ENCODE peak calls at places on chromosome 2, in nine cellular contexts. Q, X, O, Z, V, I, B, F and J are unnamed samples.

GRCh38 chr2:172888704-172889103 is 153.1 kb downstream of the RAPGEF4 start:
- DNase-seq in B (no peak), F (no peak), Z (peak), X (no peak), Q (no peak), O (no peak), I (no peak), V (no peak), J (no peak)

GRCh38 chr2:158291544-158292175 is 164.9 kb downstream of the CCDC148 start:
- DNase-seq in V (no peak), Z (no peak), O (no peak), B (no peak), I (no peak), F (no peak), Q (no peak), X (no peak), J (peak)

GRCh38 chr2:71224457-71224856 is 2.4 kb downstream of the PAIP2B start:
- DNase-seq in B (no peak), I (no peak), Q (no peak), X (no peak), O (no peak), V (no peak), F (no peak), Z (no peak), J (no peak)

GRCh38 chr2:185970148-185970852 is 231.7 kb downstream of the FSIP2 start:
- DNase-seq in V (no peak), I (peak), O (no peak), B (no peak), F (no peak), Q (peak), X (no peak), Z (no peak), J (peak)

GRCh38 chr2:163641986-163642385 is 93.8 kb downstream of the FIGN start:
- DNase-seq in V (no peak), Z (peak), I (peak), F (no peak), B (no peak), Q (no peak), X (no peak), O (no peak), J (no peak)

GRCh38 chr2:148177559-148177958 is 156.7 kb downstream of the MBD5 start:
- DNase-seq in Z (no peak), B (no peak), F (no peak), V (no peak), Q (no peak), I (no peak), O (no peak), X (no peak), J (no peak)

GRCh38 chr2:197327073-197327775 is 16.6 kb upstream of the ANKRD44 start:
- DNase-seq in O (no peak), I (peak), V (no peak), F (no peak), Q (no peak), Z (no peak), X (no peak), B (no peak), J (no peak)

GRCh38 chr2:237904806-237905599 is 45.6 kb downstream of the RAMP1 start:
- DNase-seq in F (no peak), I (peak), Z (peak), V (peak), Q (peak), B (peak), X (peak), O (no peak), J (no peak)

GRCh38 chr2:149763358-149763757 is 175.8 kb upstream of the MMADHC start:
- DNase-seq in B (no peak), V (no peak), I (no peak), O (no peak), X (no peak), Q (no peak), Z (no peak), F (no peak), J (no peak)

GRCh38 chr2:110099036-110099420 is 16.6 kb downstream of the MALL start:
- DNase-seq in F (no peak), Q (peak), B (peak), I (peak), V (no peak), X (no peak), Z (peak), O (no peak), J (no peak)

GRCh38 chr2:238895901-238896600 is 48.2 kb downstream of the TWIST2 start:
- DNase-seq in X (peak), Q (peak), B (peak), F (peak), V (peak), I (peak), Z (peak), O (peak), J (no peak)

GRCh38 chr2:236862961-236863728 is 222.5 kb upstream of the COPS8 start:
- DNase-seq in Z (peak), O (no peak), F (peak), V (no peak), B (no peak), X (no peak), Q (peak), I (peak), J (peak)

GRCh38 chr2:170571612-170572011 is 143.5 kb upstream of the SP5 start:
- DNase-seq in F (no peak), Q (no peak), X (no peak), O (no peak), I (no peak), B (no peak), Z (no peak), V (no peak), J (peak)

GRCh38 chr2:161243873-161244272 is 64.4 kb upstream of the PSMD14 start:
- DNase-seq in Q (no peak), X (no peak), O (no peak), F (no peak), I (no peak), B (no peak), Z (no peak), V (no peak), J (no peak)

DNA sequence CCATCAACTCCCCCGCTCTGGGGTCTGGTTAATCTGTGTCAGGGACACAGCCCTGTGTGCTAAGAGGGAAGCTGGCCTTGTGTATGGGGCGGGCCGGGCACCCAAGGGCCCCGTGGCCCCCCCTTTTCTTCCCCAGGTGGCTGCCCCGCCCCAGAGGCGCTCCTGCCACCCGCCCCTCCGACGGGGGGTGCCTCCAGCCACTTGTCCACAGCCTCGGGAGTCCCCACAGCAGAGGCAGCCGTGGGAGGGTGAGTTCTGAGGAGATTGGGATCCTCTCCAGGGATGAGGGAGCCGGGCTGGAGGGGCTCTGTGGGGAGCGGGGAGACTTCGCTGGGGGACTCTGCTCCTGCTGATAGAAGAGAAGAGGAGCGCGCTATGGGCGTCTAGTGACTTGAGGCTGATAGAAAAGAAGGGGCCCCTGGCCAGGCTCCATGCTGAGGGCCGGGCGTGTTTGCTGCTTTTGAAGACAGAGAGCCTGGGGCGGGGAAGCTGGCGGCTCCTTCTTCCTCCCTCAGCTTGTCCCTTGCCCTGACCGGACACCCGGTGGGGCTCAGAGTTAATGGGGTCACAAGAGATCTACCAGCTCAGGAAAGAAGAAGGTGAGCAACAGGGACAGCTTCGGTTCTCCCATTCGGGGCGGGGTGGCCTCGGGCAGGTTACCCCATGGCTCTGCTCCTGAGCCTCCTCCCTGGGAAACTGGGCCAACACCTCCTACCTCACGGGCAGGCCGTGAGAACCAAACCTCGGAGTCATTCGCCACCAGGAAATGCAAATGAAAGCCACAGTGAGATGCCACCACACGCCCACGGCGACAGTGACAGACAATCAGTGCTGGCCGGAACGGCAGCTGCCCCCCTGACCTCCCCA is 89.4 kb upstream of the TAF1B start:
- DNase-seq in O (peak), V (no peak), B (no peak), X (peak), Q (peak), F (no peak), Z (no peak), I (no peak), J (peak)
- H3K4me3 ChIP-seq in O (no peak), V (no peak), B (no peak), X (no peak), Q (peak), F (no peak), Z (no peak), I (no peak), J (no peak)

GRCh38 chr2:67559156-67559555 is 162.0 kb downstream of the ETAA1 start:
- DNase-seq in Q (no peak), V (no peak), F (no peak), O (no peak), Z (no peak), X (no peak), I (no peak), B (no peak), J (no peak)

GRCh38 chr2:67564076-67564475 is 166.9 kb downstream of the ETAA1 start:
- DNase-seq in F (no peak), B (no peak), X (no peak), O (no peak), Q (no peak), Z (peak), I (peak), V (no peak), J (peak)

GRCh38 chr2:67561411-67561965 is 164.4 kb downstream of the ETAA1 start:
- DNase-seq in O (no peak), I (peak), Z (peak), F (no peak), B (peak), X (peak), Q (no peak), V (peak), J (peak)

GRCh38 chr2:67564626-67565025 is 167.5 kb downstream of the ETAA1 start:
- DNase-seq in X (no peak), Q (no peak), B (no peak), I (no peak), F (no peak), V (no peak), Z (no peak), O (no peak), J (no peak)

DNA sequence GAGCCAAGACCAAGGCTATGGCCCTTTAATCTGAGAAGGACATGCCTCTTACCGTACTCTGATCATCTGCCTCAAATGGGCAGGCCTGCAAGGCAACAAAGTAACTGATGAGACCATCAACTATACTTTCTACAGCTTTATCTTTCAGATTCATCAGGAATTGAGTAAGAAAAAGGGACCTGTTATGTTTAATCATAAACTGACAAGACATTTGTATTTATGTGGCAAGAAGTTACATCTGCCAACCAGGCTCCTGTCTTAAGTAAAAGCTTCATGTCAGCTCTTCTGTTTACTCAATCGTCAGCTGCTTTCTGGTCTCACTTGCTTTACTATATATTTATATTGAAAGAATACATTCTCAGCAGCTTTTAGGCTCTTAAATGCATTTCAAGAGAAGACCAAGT is 163.7 kb downstream of the ETAA1 start:
- DNase-seq in F (no peak), B (no peak), Z (peak), X (no peak), Q (no peak), V (no peak), O (no peak), I (peak), J (no peak)
- TF ChIP-seq CTCF in F (no peak), B (no peak), Z (no peak), X (no peak), Q (no peak), V (no peak), O (no peak), I (no peak), J (no peak)

GRCh38 chr2:15939854-15940660 is at the start of gene MYCN:
- DNase-seq in B (peak), I (peak), Q (peak), F (peak), Z (peak), O (no peak), X (peak), V (peak), J (peak)

GRCh38 chr2:15940661-15941482 is 522 bp downstream of the MYCN start:
- DNase-seq in O (no peak), Z (no peak), B (no peak), V (no peak), Q (no peak), X (no peak), I (peak), F (peak), J (peak)

GRCh38 chr2:15942711-15943345 is 2.5 kb downstream of the MYCN start:
- DNase-seq in V (no peak), Q (no peak), I (no peak), B (no peak), Z (no peak), X (no peak), O (no peak), F (peak), J (no peak)

GRCh38 chr2:15941970-15942710 is 1.8 kb downstream of the MYCN start:
- DNase-seq in F (peak), I (no peak), O (peak), V (peak), Z (no peak), X (no peak), Q (no peak), B (peak), J (peak)

GRCh38 chr2:15941483-15941853 is 1.1 kb downstream of the MYCN start:
- DNase-seq in X (no peak), Q (no peak), F (peak), Z (no peak), V (no peak), I (no peak), B (no peak), O (no peak), J (no peak)
- H3K4me3 ChIP-seq in X (peak), Q (peak), F (no peak), Z (no peak), V (peak), I (no peak), B (peak), O (peak), J (no peak)

GRCh38 chr2:231348703-231349373 is 46.7 kb upstream of the B3GNT7 start:
- DNase-seq in F (peak), Z (no peak), O (no peak), I (no peak), Q (peak), B (no peak), X (peak), V (peak), J (no peak)

GRCh38 chr2:231344851-231345250 is 50.7 kb upstream of the B3GNT7 start:
- DNase-seq in O (peak), X (no peak), B (no peak), Z (no peak), Q (no peak), V (no peak), F (peak), I (no peak), J (no peak)

GRCh38 chr2:231351648-231352047 is 43.9 kb upstream of the B3GNT7 start:
- DNase-seq in B (no peak), V (no peak), X (no peak), F (no peak), Z (no peak), Q (no peak), O (no peak), I (no peak), J (no peak)

GRCh38 chr2:231347081-231347480 is 48.4 kb upstream of the B3GNT7 start:
- DNase-seq in X (no peak), B (no peak), F (peak), I (no peak), V (peak), Z (no peak), O (peak), Q (peak), J (no peak)

GRCh38 chr2:231348173-231348572 is 47.3 kb upstream of the B3GNT7 start:
- DNase-seq in F (peak), X (no peak), O (peak), Q (peak), I (peak), Z (peak), V (no peak), B (no peak), J (peak)
- TF ChIP-seq CTCF in F (no peak), X (no peak), O (no peak), Q (no peak), I (no peak), Z (no peak), V (no peak), B (no peak), J (no peak)

GRCh38 chr2:201261471-201261870 is 1.1 kb downstream of the CASP8 start:
- DNase-seq in I (no peak), V (no peak), O (no peak), B (no peak), F (no peak), X (no peak), Z (no peak), Q (peak), J (no peak)
- H3K4me3 ChIP-seq in I (no peak), V (peak), O (peak), B (peak), F (no peak), X (no peak), Z (no peak), Q (peak), J (no peak)

GRCh38 chr2:10190255-10190654 is 67.7 kb downstream of the RRM2 start:
- DNase-seq in B (no peak), V (no peak), F (no peak), Q (no peak), Z (no peak), I (no peak), X (no peak), O (no peak), J (no peak)

GRCh38 chr2:10190737-10191532 is 68.4 kb downstream of the RRM2 start:
- DNase-seq in B (no peak), X (no peak), O (no peak), I (no peak), F (no peak), Z (no peak), Q (no peak), V (no peak), J (no peak)

GRCh38 chr2:10193276-10193675 is 70.7 kb downstream of the RRM2 start:
- DNase-seq in V (no peak), I (no peak), Q (no peak), Z (no peak), X (no peak), B (no peak), F (no peak), O (no peak), J (no peak)

GRCh38 chr2:10192392-10192791 is 69.9 kb downstream of the RRM2 start:
- DNase-seq in Z (no peak), X (no peak), F (no peak), Q (no peak), B (no peak), I (no peak), V (no peak), O (no peak), J (no peak)

DNA sequence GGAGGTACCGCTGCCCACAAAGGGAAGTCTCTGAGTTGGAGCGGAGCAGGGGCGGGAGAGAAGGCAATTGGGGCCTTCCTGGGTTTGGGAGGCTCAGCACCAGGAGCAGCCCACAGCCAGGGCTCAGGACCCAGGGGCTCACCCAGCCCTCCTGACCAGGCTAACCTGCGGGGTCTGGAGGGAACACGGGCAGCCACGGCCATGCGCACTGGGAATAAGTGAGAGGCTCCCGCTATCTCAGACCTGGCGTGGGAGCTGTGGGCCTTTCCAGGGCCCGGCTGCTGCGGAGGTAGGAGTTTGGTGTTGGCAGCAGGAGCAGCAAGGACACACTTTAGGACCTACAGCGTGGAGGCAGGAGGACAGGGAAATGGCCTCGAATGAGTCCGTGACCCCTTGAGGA is 69.0 kb downstream of the RRM2 start:
- DNase-seq in Q (no peak), I (no peak), B (no peak), O (no peak), F (no peak), V (no peak), Z (no peak), X (no peak), J (no peak)
- TF ChIP-seq CTCF in Q (no peak), I (no peak), B (no peak), O (no peak), F (no peak), V (no peak), Z (no peak), X (no peak), J (no peak)

GRCh38 chr2:113818382-113818951 is 62.0 kb upstream of the SLC35F5 start:
- DNase-seq in F (no peak), Z (peak), X (no peak), V (peak), Q (peak), O (peak), B (no peak), I (peak), J (peak)
- H3K4me3 ChIP-seq in F (no peak), Z (peak), X (no peak), V (peak), Q (no peak), O (no peak), B (peak), I (no peak), J (no peak)

GRCh38 chr2:219002395-219003266 is 9.4 kb upstream of the CRYBA2 start:
- DNase-seq in I (peak), V (no peak), O (peak), F (no peak), X (no peak), Q (peak), Z (peak), B (no peak), J (peak)
- TF ChIP-seq CTCF in I (peak), V (no peak), O (peak), F (no peak), X (peak), Q (no peak), Z (peak), B (peak), J (peak)

GRCh38 chr2:32011566-32011960 is 755 bp upstream of the MEMO1 start:
- DNase-seq in I (no peak), Q (no peak), B (no peak), X (no peak), Z (no peak), V (no peak), O (no peak), F (peak), J (no peak)
- H3K4me3 ChIP-seq in I (peak), Q (peak), B (peak), X (peak), Z (peak), V (peak), O (peak), F (no peak), J (peak)